ENCODE peak calls at places on chromosomes 12 and 14, in nine cellular contexts. U, D, J, E, O, M, A, N and L are unnamed samples.

GRCh38 chr14:80390911-80391310 is 179.6 kb upstream of the DIO2 start:
- DNase-seq in U (no peak), D (no peak), J (peak; percentile 79), E (no peak), O (peak; percentile 59), M (peak; percentile 53), A (no peak), N (no peak), L (no peak)

GRCh38 chr12:105024926-105025325 is 38.8 kb downstream of the NOPCHAP1 start:
- DNase-seq in U (no peak), D (no peak), J (no peak), E (no peak), O (no peak), M (no peak), A (no peak), N (no peak), L (no peak)

GRCh38 chr12:101823891-101824290 is 6.9 kb downstream of the GNPTAB start:
- DNase-seq in U (peak; percentile 22), D (peak; percentile 90), J (peak; percentile 77), E (peak; percentile 61), O (peak; percentile 4), M (peak; percentile 44), A (no peak), N (no peak), L (no peak)

GRCh38 chr12:112018571-112019237 is 5.5 kb downstream of the ERP29 start:
- DNase-seq in U (no peak), D (no peak), J (no peak), E (no peak), O (peak; percentile 22), M (peak; percentile 87), A (no peak), N (no peak), L (no peak)

GRCh38 chr12:16603916-16604575 is 1.9 kb downstream of the LMO3 start:
- DNase-seq in U (no peak), D (no peak), J (no peak), E (no peak), O (no peak), M (peak; percentile 49), A (no peak), N (no peak), L (no peak)

GRCh38 chr12:124904306-124905098 is 9.9 kb downstream of the UBC start:
- DNase-seq in U (peak; percentile 96), D (peak; percentile 97), J (peak; percentile 80), E (no peak), O (peak; percentile 74), M (peak; percentile 92), A (no peak), N (peak; percentile 77), L (no peak)

GRCh38 chr12:127343941-127344340 is 923.0 kb upstream of the TMEM132C start:
- DNase-seq in U (no peak), D (no peak), J (no peak), E (no peak), O (no peak), M (no peak), A (no peak), N (no peak), L (no peak)

GRCh38 chr14:21672116-21672515 is 1.5 kb downstream of the OR4E1 start:
- DNase-seq in U (no peak), D (no peak), J (no peak), E (no peak), O (no peak), M (peak; percentile 20), A (no peak), N (no peak), L (no peak)

GRCh38 chr14:32618991-32619390 is 289.9 kb downstream of the AKAP6 start:
- DNase-seq in U (no peak), D (no peak), J (no peak), E (no peak), O (no peak), M (no peak), A (no peak), N (no peak), L (no peak)

GRCh38 chr14:21852061-21852664 is 178.5 kb upstream of the OR4E1 start:
- DNase-seq in U (no peak), D (no peak), J (peak; percentile 19), E (peak; percentile 75), O (peak; percentile 29), M (peak; percentile 35), A (peak; percentile 17), N (peak; percentile 56), L (no peak)